ENCODE peak calls at places on chromosome 19, in seven cellular contexts. One of them, this sample, is unnamed.
A peak's percentile ranks its signal among the peaks of the same experiment; 100 is the strongest.

GRCh38 chr19:53037101-53038097 is 7.1 kb upstream of the ERVV-2 start:
- DNase-seq in endodermal cell: peak; percentile 77
- DNase-seq in nephron progenitor cell: peak; percentile 71
- DNase-seq in tibial artery: no peak
- DNase-seq in brain microvascular endothelial cell: peak; percentile 56
- DNase-seq in thoracic aorta: no peak
- DNase-seq in AG10803: peak; percentile 11
- DNase-seq in this sample: peak; percentile 37

GRCh38 chr19:20928371-20928770 is 5.3 kb downstream of the ZNF85 start:
- DNase-seq in endodermal cell: peak; percentile 8
- DNase-seq in nephron progenitor cell: no peak
- DNase-seq in tibial artery: no peak
- DNase-seq in brain microvascular endothelial cell: peak; percentile 94
- DNase-seq in thoracic aorta: no peak
- DNase-seq in AG10803: peak; percentile 84
- DNase-seq in this sample: no peak

GRCh38 chr19:48290341-48290922 is 20.6 kb downstream of the ZNF114 start:
- DNase-seq in endodermal cell: peak; percentile 97
- DNase-seq in nephron progenitor cell: peak; percentile 64
- DNase-seq in tibial artery: no peak
- DNase-seq in brain microvascular endothelial cell: peak; percentile 53
- DNase-seq in thoracic aorta: no peak
- DNase-seq in AG10803: peak; percentile 26
- DNase-seq in this sample: no peak

GRCh38 chr19:58558066-58558622 is at the start of gene UBE2M:
- DNase-seq in endodermal cell: peak; percentile 88
- DNase-seq in nephron progenitor cell: peak; percentile 79
- DNase-seq in tibial artery: peak; percentile 85
- DNase-seq in brain microvascular endothelial cell: no peak
- DNase-seq in thoracic aorta: no peak
- DNase-seq in AG10803: peak; percentile 51
- DNase-seq in this sample: no peak

GRCh38 chr19:7883105-7883504 is 5.2 kb upstream of the LRRC8E start:
- DNase-seq in endodermal cell: no peak
- DNase-seq in nephron progenitor cell: no peak
- DNase-seq in tibial artery: no peak
- DNase-seq in brain microvascular endothelial cell: no peak
- DNase-seq in thoracic aorta: no peak
- DNase-seq in AG10803: no peak
- DNase-seq in this sample: no peak

GRCh38 chr19:35266904-35267817 is 1.6 kb upstream of the USF2 start:
- DNase-seq in endodermal cell: peak; percentile 76
- DNase-seq in nephron progenitor cell: peak; percentile 57
- DNase-seq in tibial artery: peak; percentile 80
- DNase-seq in brain microvascular endothelial cell: no peak
- DNase-seq in thoracic aorta: no peak
- DNase-seq in AG10803: peak; percentile 15
- DNase-seq in this sample: no peak

GRCh38 chr19:38251564-38252051 is 4.6 kb downstream of the PPP1R14A start:
- DNase-seq in endodermal cell: peak; percentile 54
- DNase-seq in nephron progenitor cell: no peak
- DNase-seq in tibial artery: peak; percentile 94
- DNase-seq in brain microvascular endothelial cell: peak; percentile 20
- DNase-seq in thoracic aorta: no peak
- DNase-seq in AG10803: peak; percentile 31
- DNase-seq in this sample: no peak

GRCh38 chr19:58399903-58400637 is 4.6 kb downstream of the RNF225 start:
- DNase-seq in endodermal cell: no peak
- DNase-seq in nephron progenitor cell: no peak
- DNase-seq in tibial artery: peak; percentile 51
- DNase-seq in brain microvascular endothelial cell: no peak
- DNase-seq in thoracic aorta: no peak
- DNase-seq in AG10803: peak; percentile 44
- DNase-seq in this sample: no peak

GRCh38 chr19:45103625-45104319 is 10.8 kb downstream of the PPP1R37 start:
- DNase-seq in endodermal cell: peak; percentile 60
- DNase-seq in nephron progenitor cell: peak; percentile 45
- DNase-seq in tibial artery: no peak
- DNase-seq in brain microvascular endothelial cell: no peak
- DNase-seq in thoracic aorta: no peak
- DNase-seq in AG10803: no peak
- DNase-seq in this sample: no peak

DNA sequence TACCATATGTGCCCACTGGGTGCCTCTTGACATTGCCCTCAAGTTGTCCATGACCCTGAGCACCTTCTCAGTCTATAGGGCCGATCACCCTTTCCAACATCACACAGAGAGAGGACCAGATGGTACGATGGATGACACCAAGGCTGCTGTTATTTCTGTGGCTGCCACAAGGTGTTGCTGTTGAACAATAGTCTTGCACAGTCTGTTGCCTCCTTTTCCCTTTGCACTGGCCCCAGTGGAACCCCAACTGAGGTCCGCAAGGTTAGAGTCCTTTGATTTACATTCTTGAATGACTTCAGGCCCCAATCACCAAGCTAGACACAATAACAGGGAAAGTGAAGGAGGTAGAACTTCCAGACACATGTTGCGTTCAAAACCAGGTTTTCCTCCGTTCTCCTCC is 52.0 kb downstream of the TINCR start:
- DNase-seq in endodermal cell: peak; percentile 73
- DNase-seq in nephron progenitor cell: no peak
- DNase-seq in tibial artery: no peak
- DNase-seq in brain microvascular endothelial cell: no peak
- DNase-seq in thoracic aorta: no peak
- DNase-seq in AG10803: no peak
- DNase-seq in this sample: no peak
- TF ChIP-seq CTCF in endodermal cell: peak; percentile 73
- TF ChIP-seq CTCF in nephron progenitor cell: no peak
- TF ChIP-seq CTCF in tibial artery: no peak
- TF ChIP-seq CTCF in brain microvascular endothelial cell: peak; percentile 44
- TF ChIP-seq CTCF in thoracic aorta: no peak
- TF ChIP-seq CTCF in AG10803: no peak
- TF ChIP-seq CTCF in this sample: peak; percentile 36

GRCh38 chr19:5017235-5017634 is 48.3 kb downstream of the KDM4B start:
- DNase-seq in endodermal cell: no peak
- DNase-seq in nephron progenitor cell: no peak
- DNase-seq in tibial artery: no peak
- DNase-seq in brain microvascular endothelial cell: no peak
- DNase-seq in thoracic aorta: no peak
- DNase-seq in AG10803: no peak
- DNase-seq in this sample: no peak
- TF ChIP-seq CTCF in endodermal cell: no peak
- TF ChIP-seq CTCF in nephron progenitor cell: no peak
- TF ChIP-seq CTCF in tibial artery: no peak
- TF ChIP-seq CTCF in brain microvascular endothelial cell: no peak
- TF ChIP-seq CTCF in thoracic aorta: no peak
- TF ChIP-seq CTCF in AG10803: no peak
- TF ChIP-seq CTCF in this sample: no peak

GRCh38 chr19:1275260-1275975 is at the start of gene FAM174C:
- DNase-seq in endodermal cell: peak; percentile 99
- DNase-seq in nephron progenitor cell: peak; percentile 93
- DNase-seq in tibial artery: peak; percentile 98
- DNase-seq in brain microvascular endothelial cell: peak; percentile 95
- DNase-seq in thoracic aorta: no peak
- DNase-seq in AG10803: peak; percentile 96
- DNase-seq in this sample: peak; percentile 88

GRCh38 chr19:1273263-1274041 is 1.9 kb upstream of the FAM174C start:
- DNase-seq in endodermal cell: no peak
- DNase-seq in nephron progenitor cell: no peak
- DNase-seq in tibial artery: no peak
- DNase-seq in brain microvascular endothelial cell: no peak
- DNase-seq in thoracic aorta: no peak
- DNase-seq in AG10803: no peak
- DNase-seq in this sample: no peak

GRCh38 chr19:1272423-1273262 is 2.7 kb upstream of the FAM174C start:
- DNase-seq in endodermal cell: no peak
- DNase-seq in nephron progenitor cell: no peak
- DNase-seq in tibial artery: no peak
- DNase-seq in brain microvascular endothelial cell: no peak
- DNase-seq in thoracic aorta: no peak
- DNase-seq in AG10803: no peak
- DNase-seq in this sample: no peak

GRCh38 chr19:1274852-1275259 is 474 bp upstream of the FAM174C start:
- DNase-seq in endodermal cell: peak; percentile 81
- DNase-seq in nephron progenitor cell: no peak
- DNase-seq in tibial artery: peak; percentile 81
- DNase-seq in brain microvascular endothelial cell: no peak
- DNase-seq in thoracic aorta: no peak
- DNase-seq in AG10803: no peak
- DNase-seq in this sample: no peak

DNA sequence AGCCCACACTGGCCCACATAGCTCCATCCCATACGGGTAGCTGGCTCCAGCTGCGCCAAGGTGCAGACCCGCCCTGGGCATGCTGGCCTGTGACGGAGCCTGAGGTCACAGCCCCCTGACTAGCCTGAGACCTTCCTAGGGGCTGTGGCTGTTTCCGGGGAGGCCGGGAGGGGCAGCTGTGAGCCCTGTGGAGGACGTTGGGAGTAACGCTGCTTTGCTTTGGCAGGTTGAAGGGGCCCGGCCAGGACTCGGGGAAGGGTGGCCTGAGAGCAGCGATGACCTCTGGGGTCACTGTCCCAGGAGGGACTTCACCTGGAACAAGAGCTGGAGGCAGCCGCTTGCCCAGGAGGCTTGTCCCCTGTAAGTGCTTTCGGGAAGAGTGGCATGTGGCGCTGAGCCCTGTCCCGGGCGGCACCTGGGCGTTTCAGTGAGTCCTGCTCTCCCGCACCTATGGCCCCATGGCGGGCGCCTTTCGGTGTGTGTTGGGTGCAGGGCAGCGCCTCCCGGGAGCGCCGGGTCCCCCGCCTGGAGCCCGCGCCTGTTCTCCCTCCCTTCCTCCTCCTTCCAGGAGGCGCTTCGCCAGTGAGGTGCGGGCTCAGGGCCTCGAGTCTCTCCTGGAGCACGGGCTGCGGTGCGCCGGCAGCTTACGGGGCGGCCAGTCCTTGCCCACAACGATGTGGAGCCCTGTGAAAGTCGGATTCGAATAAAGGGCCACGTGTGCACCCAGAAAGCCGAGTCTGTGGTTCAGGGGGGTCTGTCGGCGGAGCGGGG is 1.1 kb upstream of the FAM174C start:
- DNase-seq in endodermal cell: peak; percentile 74
- DNase-seq in nephron progenitor cell: no peak
- DNase-seq in tibial artery: no peak
- DNase-seq in brain microvascular endothelial cell: no peak
- DNase-seq in thoracic aorta: no peak
- DNase-seq in AG10803: no peak
- DNase-seq in this sample: no peak
- TF ChIP-seq CTCF in endodermal cell: no peak
- TF ChIP-seq CTCF in nephron progenitor cell: no peak
- TF ChIP-seq CTCF in tibial artery: no peak
- TF ChIP-seq CTCF in brain microvascular endothelial cell: no peak
- TF ChIP-seq CTCF in thoracic aorta: no peak
- TF ChIP-seq CTCF in AG10803: no peak
- TF ChIP-seq CTCF in this sample: no peak

GRCh38 chr19:10712754-10713153 is 5.1 kb upstream of the DNM2 start:
- DNase-seq in endodermal cell: no peak
- DNase-seq in nephron progenitor cell: no peak
- DNase-seq in tibial artery: no peak
- DNase-seq in brain microvascular endothelial cell: no peak
- DNase-seq in thoracic aorta: no peak
- DNase-seq in AG10803: no peak
- DNase-seq in this sample: no peak

GRCh38 chr19:10708261-10708660 is 7.0 kb downstream of the QTRT1 start:
- DNase-seq in endodermal cell: peak; percentile 48
- DNase-seq in nephron progenitor cell: no peak
- DNase-seq in tibial artery: no peak
- DNase-seq in brain microvascular endothelial cell: no peak
- DNase-seq in thoracic aorta: no peak
- DNase-seq in AG10803: no peak
- DNase-seq in this sample: no peak

GRCh38 chr19:10713317-10713716 is 4.6 kb upstream of the DNM2 start:
- DNase-seq in endodermal cell: no peak
- DNase-seq in nephron progenitor cell: no peak
- DNase-seq in tibial artery: no peak
- DNase-seq in brain microvascular endothelial cell: no peak
- DNase-seq in thoracic aorta: no peak
- DNase-seq in AG10803: no peak
- DNase-seq in this sample: no peak

GRCh38 chr19:10707440-10707839 is 6.2 kb downstream of the QTRT1 start:
- DNase-seq in endodermal cell: no peak
- DNase-seq in nephron progenitor cell: no peak
- DNase-seq in tibial artery: no peak
- DNase-seq in brain microvascular endothelial cell: no peak
- DNase-seq in thoracic aorta: no peak
- DNase-seq in AG10803: no peak
- DNase-seq in this sample: no peak

GRCh38 chr19:10712041-10712440 is 5.8 kb upstream of the DNM2 start:
- DNase-seq in endodermal cell: peak; percentile 81
- DNase-seq in nephron progenitor cell: no peak
- DNase-seq in tibial artery: no peak
- DNase-seq in brain microvascular endothelial cell: no peak
- DNase-seq in thoracic aorta: no peak
- DNase-seq in AG10803: no peak
- DNase-seq in this sample: no peak
- TF ChIP-seq CTCF in endodermal cell: peak; percentile 50
- TF ChIP-seq CTCF in nephron progenitor cell: no peak
- TF ChIP-seq CTCF in tibial artery: no peak
- TF ChIP-seq CTCF in brain microvascular endothelial cell: no peak
- TF ChIP-seq CTCF in thoracic aorta: no peak
- TF ChIP-seq CTCF in AG10803: no peak
- TF ChIP-seq CTCF in this sample: no peak

GRCh38 chr19:37172368-37173366 is at the start of gene ZNF585A:
- DNase-seq in endodermal cell: peak; percentile 97
- DNase-seq in nephron progenitor cell: peak; percentile 78
- DNase-seq in tibial artery: peak; percentile 95
- DNase-seq in brain microvascular endothelial cell: peak; percentile 97
- DNase-seq in thoracic aorta: peak; percentile 83
- DNase-seq in AG10803: peak; percentile 97
- DNase-seq in this sample: peak; percentile 71
- TF ChIP-seq CTCF in endodermal cell: peak; percentile 40
- TF ChIP-seq CTCF in nephron progenitor cell: no peak
- TF ChIP-seq CTCF in tibial artery: no peak
- TF ChIP-seq CTCF in brain microvascular endothelial cell: peak; percentile 53
- TF ChIP-seq CTCF in thoracic aorta: no peak
- TF ChIP-seq CTCF in AG10803: peak; percentile 19
- TF ChIP-seq CTCF in this sample: peak; percentile 28